ENCODE peak calls at places on chromosomes 2 and 18, in four cellular contexts. T is HCT116, M is H1, E is K562. Z is an unnamed sample.

GRCh38 chr18:38539871-38540270 is 974.3 kb upstream of the CELF4 start:
- DNase-seq in T (no peak), M (no peak), E (no peak), Z (no peak)

GRCh38 chr2:175742367-175742766 is 259.7 kb downstream of the LNPK start:
- DNase-seq in T (no peak), E (no peak), M (no peak), Z (no peak)

GRCh38 chr2:228017784-228018183 is 146.4 kb downstream of the DAW1 start:
- DNase-seq in E (no peak), M (no peak), T (no peak), Z (no peak)

GRCh38 chr2:7338961-7339360 is 421.7 kb downstream of the RNF144A start:
- DNase-seq in M (no peak), T (no peak), E (no peak), Z (no peak)

GRCh38 chr2:26581991-26582842 is 58.9 kb downstream of the CIB4 start:
- DNase-seq in T (no peak), M (no peak), E (no peak), Z (no peak)

GRCh38 chr2:26568076-26568890 is 72.9 kb downstream of the CIB4 start:
- DNase-seq in M (no peak), T (no peak), E (no peak), Z (no peak)

GRCh38 chr2:101175991-101176390 is 24.8 kb upstream of the TBC1D8 start:
- DNase-seq in M (no peak), T (no peak), E (no peak), Z (no peak)

GRCh38 chr2:204325468-204325867 is 219.8 kb upstream of the PARD3B start:
- DNase-seq in E (peak; percentile 80), M (peak; percentile 44), T (peak; percentile 62), Z (peak; percentile 47)

GRCh38 chr2:232941912-232942595 is 71.0 kb downstream of the NGEF start:
- DNase-seq in E (no peak), T (no peak), M (no peak), Z (no peak)

GRCh38 chr2:144972676-144973075 is 452.8 kb upstream of the ZEB2 start:
- DNase-seq in E (no peak), T (no peak), M (no peak), Z (no peak)

GRCh38 chr2:220043155-220043992 is 415.9 kb downstream of the SLC4A3 start:
- DNase-seq in T (no peak), M (no peak), E (no peak), Z (no peak)

GRCh38 chr2:30777662-30778505 is 29.4 kb downstream of the CAPN13 start:
- DNase-seq in T (no peak), M (no peak), E (no peak), Z (no peak)

GRCh38 chr2:16852651-16853050 is 187.0 kb upstream of the CYRIA start:
- DNase-seq in T (no peak), M (no peak), E (no peak), Z (no peak)

GRCh38 chr2:96549967-96550786 is 13.6 kb downstream of the ARID5A start:
- DNase-seq in M (peak; percentile 71), E (peak; percentile 82), T (peak; percentile 67), Z (no peak)

GRCh38 chr18:47063070-47063469 is 27.6 kb upstream of the ELOA2 start:
- DNase-seq in E (no peak), M (no peak), T (no peak), Z (no peak)
- TF ChIP-seq SIN3A in E (no peak), M (no peak), T (no peak), Z (no peak)

GRCh38 chr18:907171-907879 is 2.7 kb downstream of the ADCYAP1 start:
- DNase-seq in T (no peak), M (no peak), E (no peak), Z (no peak)
- TF ChIP-seq SIN3A in T (no peak), M (no peak), E (no peak), Z (no peak)

GRCh38 chr18:79546781-79547272 is 132.8 kb upstream of the CTDP1 start:
- DNase-seq in M (no peak), T (no peak), E (no peak), Z (no peak)
- TF ChIP-seq SIN3A in M (no peak), T (no peak), E (no peak), Z (no peak)

GRCh38 chr2:11344956-11345671 is 678 bp upstream of the ROCK2 start:
- DNase-seq in T (peak; percentile 76), E (peak; percentile 29), M (peak; percentile 10), Z (no peak)

GRCh38 chr2:11344342-11344955 is at the start of gene ROCK2:
- DNase-seq in E (peak; percentile 91), T (peak; percentile 53), M (peak; percentile 43), Z (no peak)

GRCh38 chr2:11346129-11346528 is 1.7 kb upstream of the ROCK2 start:
- DNase-seq in M (no peak), E (no peak), T (no peak), Z (no peak)

GRCh38 chr2:11348209-11348749 is 3.8 kb upstream of the ROCK2 start:
- DNase-seq in E (no peak), M (no peak), T (no peak), Z (no peak)

DNA sequence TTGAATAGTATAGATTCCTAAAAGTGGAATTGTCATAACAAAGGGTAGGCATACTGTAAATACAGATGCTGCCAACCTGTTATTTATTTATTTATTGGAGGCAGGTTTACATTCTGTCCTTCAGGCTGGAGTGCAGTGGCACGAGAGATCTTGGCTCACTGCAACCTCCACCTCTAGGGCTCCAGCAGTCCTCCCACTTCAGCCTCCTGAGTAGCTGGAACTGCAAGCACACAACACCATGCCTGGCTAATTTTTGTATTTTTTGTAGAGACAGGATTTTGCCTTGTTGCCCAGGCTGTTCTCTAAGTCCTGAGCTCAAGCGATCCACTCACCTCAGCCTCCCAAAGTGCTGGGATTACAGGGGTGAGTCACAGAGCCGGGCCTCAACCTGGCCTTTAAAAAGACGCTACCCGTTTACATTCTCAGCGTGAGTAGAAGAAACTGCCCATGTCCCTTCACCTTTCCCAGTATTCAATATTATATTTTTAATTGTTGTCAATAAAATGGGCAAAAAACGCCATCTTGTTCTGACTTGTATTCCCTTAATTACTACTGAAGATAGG is 3.0 kb upstream of the ROCK2 start:
- DNase-seq in M (no peak), T (no peak), E (no peak), Z (no peak)
- TF ChIP-seq SIN3A in M (no peak), T (no peak), E (no peak), Z (no peak)

Z was measured in Panc1.